ENCODE peak calls at places on chromosome 9, in nine cellular contexts. G, M, I, Q, Z, U, E, D and S are unnamed samples.

GRCh38 chr9:14710804-14711203 is 11.7 kb downstream of the CER1 start:
- DNase-seq in G (peak; percentile 64), M (no peak), I (peak; percentile 26), Q (peak; percentile 26), Z (peak; percentile 53), U (no peak), E (peak; percentile 73), D (no peak), S (no peak)

GRCh38 chr9:128943832-128944620 is 3.4 kb downstream of the DOLK start:
- DNase-seq in G (no peak), M (no peak), I (no peak), Q (no peak), Z (no peak), U (no peak), E (no peak), D (no peak), S (no peak)

GRCh38 chr9:85521331-85522197 is 220.2 kb downstream of the AGTPBP1 start:
- DNase-seq in G (no peak), M (no peak), I (no peak), Q (no peak), Z (no peak), U (no peak), E (no peak), D (no peak), S (no peak)

GRCh38 chr9:134538856-134539562 is 102.6 kb upstream of the COL5A1 start:
- DNase-seq in G (no peak), M (no peak), I (no peak), Q (no peak), Z (no peak), U (no peak), E (no peak), D (no peak), S (no peak)

GRCh38 chr9:76835571-76836283 is 70.2 kb downstream of the PRUNE2 start:
- DNase-seq in G (peak; percentile 91), M (peak; percentile 19), I (peak; percentile 84), Q (peak; percentile 87), Z (peak; percentile 76), U (no peak), E (peak; percentile 38), D (no peak), S (no peak)

GRCh38 chr9:130779153-130779855 is 55.8 kb upstream of the ABL1 start:
- DNase-seq in G (no peak), M (no peak), I (peak; percentile 60), Q (peak; percentile 81), Z (no peak), U (no peak), E (peak; percentile 55), D (no peak), S (no peak)

GRCh38 chr9:114285166-114285867 is 37.6 kb upstream of the ORM1 start:
- DNase-seq in G (peak; percentile 87), M (peak; percentile 89), I (peak; percentile 70), Q (peak; percentile 94), Z (peak; percentile 89), U (peak; percentile 25), E (peak; percentile 88), D (no peak), S (no peak)

GRCh38 chr9:36933676-36934215 is 100.3 kb downstream of the PAX5 start:
- DNase-seq in G (no peak), M (no peak), I (no peak), Q (no peak), Z (no peak), U (no peak), E (no peak), D (no peak), S (no peak)

GRCh38 chr9:75088646-75089368 is 493 bp downstream of the OSTF1 start:
- DNase-seq in G (peak; percentile 57), M (peak; percentile 30), I (no peak), Q (peak; percentile 68), Z (no peak), U (peak; percentile 33), E (peak; percentile 47), D (peak; percentile 73), S (peak; percentile 70)

GRCh38 chr9:101400120-101400519 is 1.5 kb downstream of the ZNF189 start:
- DNase-seq in G (peak; percentile 73), M (no peak), I (no peak), Q (no peak), Z (no peak), U (no peak), E (peak; percentile 29), D (no peak), S (no peak)

GRCh38 chr9:89579741-89580395 is 24.9 kb upstream of the GADD45G start:
- DNase-seq in G (no peak), M (no peak), I (no peak), Q (no peak), Z (no peak), U (no peak), E (no peak), D (no peak), S (peak; percentile 19)

GRCh38 chr9:75601280-75601679 is 289.2 kb upstream of the PCSK5 start:
- DNase-seq in G (peak; percentile 1), M (no peak), I (no peak), Q (no peak), Z (no peak), U (no peak), E (peak; percentile 2), D (no peak), S (no peak)

GRCh38 chr9:90921104-90921503 is 119.5 kb downstream of the SYK start:
- DNase-seq in G (no peak), M (no peak), I (no peak), Q (no peak), Z (no peak), U (no peak), E (no peak), D (no peak), S (no peak)

GRCh38 chr9:134626141-134626423 is 15.5 kb upstream of the COL5A1 start:
- DNase-seq in G (no peak), M (peak; percentile 1), I (no peak), Q (no peak), Z (no peak), U (no peak), E (no peak), D (no peak), S (no peak)

GRCh38 chr9:75238311-75238976 is 150.1 kb downstream of the OSTF1 start:
- DNase-seq in G (peak; percentile 86), M (no peak), I (peak; percentile 28), Q (peak; percentile 68), Z (peak; percentile 36), U (peak; percentile 18), E (peak; percentile 75), D (peak; percentile 87), S (peak; percentile 63)

GRCh38 chr9:127835930-127836586 is 18.4 kb downstream of the ENG start:
- DNase-seq in G (peak; percentile 84), M (peak; percentile 72), I (no peak), Q (peak; percentile 81), Z (no peak), U (no peak), E (peak; percentile 82), D (no peak), S (peak; percentile 27)

GRCh38 chr9:70678153-70678552 is 263.7 kb upstream of the KLF9 start:
- DNase-seq in G (peak; percentile 26), M (peak; percentile 66), I (no peak), Q (no peak), Z (no peak), U (no peak), E (no peak), D (no peak), S (no peak)

GRCh38 chr9:106648799-106649198 is 214.2 kb upstream of the ZNF462 start:
- DNase-seq in G (peak; percentile 57), M (no peak), I (no peak), Q (peak; percentile 13), Z (no peak), U (no peak), E (no peak), D (peak; percentile 43), S (no peak)

GRCh38 chr9:82281066-82281465 is 292.5 kb downstream of the SPATA31D1 start:
- DNase-seq in G (no peak), M (no peak), I (no peak), Q (no peak), Z (no peak), U (no peak), E (no peak), D (no peak), S (no peak)
- H3K4me3 ChIP-seq in G (no peak overlapping the region), M (no peak overlapping the region), I (no peak overlapping the region), Q (no peak overlapping the region), Z (no peak overlapping the region), U (no peak overlapping the region), E (no peak overlapping the region), D (no peak overlapping the region), S (no peak overlapping the region)

GRCh38 chr9:124357591-124358361 is 57.5 kb downstream of the PSMB7 start:
- DNase-seq in G (no peak), M (no peak), I (no peak), Q (no peak), Z (no peak), U (no peak), E (no peak), D (peak; percentile 66), S (peak; percentile 19)
- TF ChIP-seq CTCF in G (peak; percentile 19), M (no peak), I (no peak), Q (no peak), Z (no peak), U (peak; percentile 46), E (peak; percentile 44), D (peak; percentile 49), S (peak; percentile 11)

DNA sequence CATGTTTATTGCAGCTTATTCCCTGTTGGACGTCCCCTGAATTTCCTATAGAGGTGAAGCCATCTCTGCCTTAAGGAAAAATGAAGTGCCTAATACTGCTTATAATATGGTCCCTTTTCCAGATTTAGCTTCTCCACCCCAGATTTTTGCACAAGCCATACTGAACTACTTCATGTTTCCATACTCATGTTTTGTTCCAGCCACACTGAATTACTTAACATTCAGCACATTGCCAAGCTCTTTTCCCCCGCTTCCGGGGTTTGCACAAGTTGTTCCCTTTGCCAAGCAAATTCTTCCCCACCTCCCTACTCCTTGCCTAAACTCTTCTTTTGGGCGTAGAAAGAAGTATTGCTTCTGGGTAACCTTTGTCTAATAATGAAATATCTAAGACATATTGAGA is 1.7 kb upstream of the CNTRL start:
- DNase-seq in G (peak; percentile 92), M (peak; percentile 39), I (no peak), Q (peak; percentile 47), Z (peak; percentile 19), U (no peak), E (no peak), D (no peak), S (no peak)
- H3K4me3 ChIP-seq in G (no peak overlapping the region), M (no peak overlapping the region), I (peak overlapping the region; percentile 21), Q (no peak overlapping the region), Z (no peak overlapping the region), U (no peak overlapping the region), E (no peak overlapping the region), D (no peak overlapping the region), S (peak overlapping the region; percentile 83)

DNA sequence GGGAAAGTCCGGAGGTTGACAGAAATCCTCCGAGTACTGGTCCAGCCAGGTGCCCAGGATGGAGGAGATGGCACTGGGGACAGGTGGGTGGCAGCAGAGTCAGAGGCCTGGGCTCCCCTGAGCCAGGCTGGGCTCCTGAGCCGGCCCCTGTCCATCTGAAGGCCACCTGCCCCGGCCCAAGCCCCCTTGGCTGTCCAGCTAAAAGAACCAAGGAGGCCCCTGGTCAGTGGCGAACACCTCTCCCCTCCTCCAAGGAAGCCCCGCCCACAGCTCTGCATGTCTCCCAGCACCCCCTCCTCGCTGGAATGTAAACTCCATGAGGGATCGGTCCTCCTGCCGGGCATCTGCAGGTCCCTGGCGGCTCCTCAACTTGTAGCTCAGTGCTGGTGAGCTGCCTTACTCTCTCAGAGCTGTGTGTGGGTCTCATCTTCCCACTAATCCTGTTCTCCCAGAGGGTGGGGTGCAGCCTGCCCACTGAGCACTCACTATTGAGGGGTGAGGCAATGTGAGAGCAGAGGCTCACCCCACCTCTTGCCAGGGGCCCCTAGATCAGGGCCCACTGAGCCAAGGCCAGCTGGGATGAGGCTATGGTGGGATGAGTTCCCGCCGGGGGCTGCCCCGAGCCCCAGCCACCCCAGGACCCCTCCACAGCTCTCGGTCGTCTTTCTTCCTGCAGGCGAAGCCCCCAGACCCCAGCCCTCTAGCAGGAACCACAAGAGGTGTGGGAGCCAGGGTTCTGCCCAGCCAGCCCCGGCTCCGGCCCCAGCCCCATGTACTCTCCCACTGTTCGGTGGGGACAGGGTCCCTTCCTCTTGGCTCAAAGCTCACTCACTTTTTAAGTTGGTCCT is 12.0 kb downstream of the RALGDS start:
- DNase-seq in G (no peak), M (no peak), I (no peak), Q (no peak), Z (no peak), U (no peak), E (no peak), D (no peak), S (no peak)
- TF ChIP-seq CTCF in G (no peak), M (no peak), I (no peak), Q (no peak), Z (no peak), U (no peak), E (no peak), D (no peak), S (no peak)